ENCODE peak calls at places on chromosomes 4 and X, in seven cellular contexts. E is AG08396; N is skeletal muscle cell; H is T1000; W is GM23248; A is T-helper 1 cell; P is stimulated activated CD8-positive, alpha-beta memory T cell treated with anti-CD3 and anti-CD28 coated beads, Interleukin-15, amount 100 ng/mL, for 4 hours. X is an unnamed sample.

GRCh38 chrX:38799995-38800394 is 1.3 kb upstream of the MID1IP1 start:
- DNase-seq in N (no peak), P (no peak), A (no peak), W (no peak), H (no peak), E (no peak), X (no peak)

GRCh38 chr4:181970356-181970755 is 272.8 kb upstream of the TENM3 start:
- DNase-seq in W (no peak), A (no peak), P (no peak), H (no peak), E (no peak), N (no peak), X (no peak)

GRCh38 chrX:154374361-154375155 is at the start of gene FLNA:
- DNase-seq in H (no peak), A (peak), P (no peak), E (no peak), N (no peak), W (peak), X (peak)

GRCh38 chr4:57110635-57111546 is 706 bp upstream of the IGFBP7 start:
- DNase-seq in H (no peak), P (no peak), A (peak), N (peak), E (peak), W (peak), X (peak)

GRCh38 chrX:2692221-2693122 is 1.4 kb downstream of the CD99 start:
- DNase-seq in E (peak), P (no peak), H (no peak), A (no peak), W (peak), N (no peak), X (peak)

GRCh38 chr4:128606173-128606572 is 203.3 kb upstream of the JADE1 start:
- DNase-seq in W (peak), P (no peak), A (no peak), H (peak), E (peak), N (peak), X (peak)

GRCh38 chr4:48296330-48296729 is 26.7 kb upstream of the TEC start:
- DNase-seq in H (no peak), N (no peak), W (no peak), E (no peak), A (peak), P (no peak), X (no peak)

GRCh38 chrX:123590842-123591491 is 141.9 kb downstream of the THOC2 start:
- DNase-seq in E (peak), W (peak), P (no peak), N (no peak), A (peak), H (no peak), X (no peak)

GRCh38 chr4:29710519-29710918 is 1009.6 kb upstream of the PCDH7 start:
- DNase-seq in N (no peak), P (no peak), H (no peak), W (no peak), E (no peak), A (no peak), X (no peak)

GRCh38 chr4:158209825-158210807 is at the start of gene TMEM144:
- DNase-seq in H (peak), A (peak), E (peak), P (peak), N (peak), W (peak), X (peak)

GRCh38 chr4:152117501-152117900 is 356.7 kb upstream of the GATB start:
- DNase-seq in A (no peak), W (no peak), N (no peak), E (no peak), H (no peak), P (no peak), X (no peak)

GRCh38 chr4:155745984-155746383 is 12.8 kb upstream of the GUCY1B1 start:
- DNase-seq in A (no peak), N (no peak), E (peak), P (no peak), W (peak), H (no peak), X (peak)

GRCh38 chrX:100662791-100663190 is 18.8 kb downstream of the SRPX2 start:
- DNase-seq in P (no peak), E (no peak), W (no peak), H (no peak), N (no peak), A (no peak), X (no peak)

GRCh38 chr4:507745-508512 is 8.9 kb downstream of the PIGG start:
- DNase-seq in E (no peak), N (no peak), W (no peak), H (no peak), A (no peak), P (no peak), X (no peak)

GRCh38 chrX:107677909-107678308 is 49.6 kb downstream of the PRPS1 start:
- DNase-seq in N (no peak), E (no peak), A (no peak), H (no peak), P (no peak), W (no peak), X (no peak)

GRCh38 chrX:71253253-71254091 is 468 bp downstream of the ZMYM3 start:
- DNase-seq in E (peak), N (no peak), H (no peak), A (peak), P (no peak), W (peak), X (peak)

GRCh38 chr4:141391293-141391692 is 170.6 kb downstream of the ZNF330 start:
- DNase-seq in P (no peak), N (peak), H (no peak), E (no peak), A (no peak), W (peak), X (no peak)

GRCh38 chr4:169033660-169034059 is 23.6 kb upstream of the CBR4 start:
- DNase-seq in P (no peak), A (no peak), E (no peak), W (no peak), H (no peak), N (no peak), X (no peak)

GRCh38 chr4:132737344-132737743 is 411.8 kb upstream of the PCDH10 start:
- DNase-seq in E (no peak), P (no peak), W (no peak), A (no peak), N (no peak), H (no peak), X (no peak)

GRCh38 chr4:183335369-183335940 is 13.2 kb upstream of the CLDN24 start:
- DNase-seq in E (peak), W (peak), N (peak), A (peak), H (no peak), P (no peak), X (peak)

GRCh38 chr4:6331018-6331417 is 61.4 kb downstream of the WFS1 start:
- DNase-seq in E (peak), P (no peak), H (no peak), W (peak), A (peak), N (no peak), X (no peak)

GRCh38 chrX:100090931-100091330 is 319.1 kb downstream of the PCDH19 start:
- DNase-seq in A (no peak), P (no peak), E (no peak), N (peak), H (peak), W (peak), X (peak)

GRCh38 chrX:8668797-8669196 is 63.1 kb downstream of the ANOS1 start:
- DNase-seq in W (no peak), A (no peak), E (no peak), N (no peak), P (no peak), H (no peak), X (no peak)

GRCh38 chr4:113952452-113953029 is 26.9 kb downstream of the ARSJ start:
- DNase-seq in P (no peak), E (no peak), N (no peak), W (peak), H (no peak), A (peak), X (no peak)

GRCh38 chr4:143335979-143336827 is 473 bp upstream of the GAB1 start:
- DNase-seq in W (peak), E (peak), P (no peak), A (no peak), H (peak), N (peak), X (peak)

GRCh38 chrX:18390941-18391538 is 34.4 kb upstream of the CDKL5 start:
- DNase-seq in A (peak), N (no peak), E (peak), H (peak), P (peak), W (peak), X (no peak)

GRCh38 chr4:185071412-185071811 is 53.1 kb downstream of the HELT start:
- DNase-seq in P (no peak), A (no peak), N (no peak), W (no peak), E (no peak), H (no peak), X (no peak)

GRCh38 chr4:131447883-131448282 is 1701.2 kb upstream of the PCDH10 start:
- DNase-seq in W (no peak), H (no peak), E (no peak), A (no peak), N (no peak), P (no peak), X (no peak)

GRCh38 chr4:91596683-91597082 is 707.1 kb upstream of the GRID2 start:
- DNase-seq in W (no peak), P (no peak), H (no peak), N (no peak), E (no peak), A (no peak), X (no peak)

GRCh38 chrX:46634577-46634976 is 61.0 kb downstream of the CHST7 start:
- DNase-seq in W (peak), P (no peak), N (no peak), A (no peak), E (no peak), H (no peak), X (no peak)

GRCh38 chr4:84069119-84069518 is 430.0 kb downstream of the NKX6-1 start:
- DNase-seq in N (no peak), H (no peak), W (no peak), A (no peak), P (no peak), E (no peak), X (no peak)

GRCh38 chrX:45743081-45743533 is 542.4 kb upstream of the DIPK2B start:
- DNase-seq in A (no peak), P (no peak), N (no peak), W (peak), E (peak), H (peak), X (peak)